ENCODE peak calls at places on chromosomes 2 and 18, in seven cellular contexts. U is mesendoderm, L is IMR-90, C is H9, Q is mesenchymal stem cell, G is H1, T is trophoblast cell. V is an unnamed sample.
A peak's percentile ranks its signal among the peaks of the same experiment; 100 is the strongest.

GRCh38 chr2:227884511-227884947 is 13.1 kb downstream of the DAW1 start:
- DNase-seq in G (peak; percentile 84), T (peak; percentile 78), L (peak; percentile 72), U (peak; percentile 92), C (peak; percentile 93), Q (peak; percentile 78), V (peak; percentile 71)

GRCh38 chr2:84906900-84907714 is 1.7 kb downstream of the TMSB10 start:
- DNase-seq in L (peak; percentile 75), T (peak; percentile 82), U (peak; percentile 92), G (no peak), C (peak; percentile 63), Q (peak; percentile 83), V (peak; percentile 61)

GRCh38 chr2:193837368-193837767 is 1642.6 kb upstream of the TMEFF2 start:
- DNase-seq in L (no peak), G (no peak), C (no peak), U (no peak), T (no peak), Q (no peak), V (no peak)

GRCh38 chr2:239578381-239578780 is 177.6 kb upstream of the HDAC4 start:
- DNase-seq in U (no peak), T (no peak), C (no peak), L (no peak), G (no peak), Q (no peak), V (no peak)

GRCh38 chr18:40672590-40672989 is 1282.4 kb upstream of the PIK3C3 start:
- DNase-seq in L (no peak), Q (no peak), U (peak; percentile 88), C (no peak), G (peak; percentile 23), T (peak; percentile 66), V (peak; percentile 8)

GRCh38 chr2:80822999-80823398 is 518.4 kb upstream of the LRRTM1 start:
- DNase-seq in G (no peak), U (peak; percentile 31), C (no peak), L (no peak), Q (no peak), T (no peak), V (no peak)

GRCh38 chr2:19623488-19623887 is 265.1 kb upstream of the OSR1 start:
- DNase-seq in L (peak; percentile 60), U (no peak), G (no peak), C (no peak), T (no peak), Q (peak; percentile 15), V (no peak)

GRCh38 chr18:58525928-58526424 is 102.9 kb downstream of the ALPK2 start:
- DNase-seq in T (no peak), Q (no peak), U (no peak), C (no peak), L (no peak), G (no peak), V (no peak)

GRCh38 chr18:59681521-59682004 is 15.7 kb downstream of the CCBE1 start:
- DNase-seq in L (no peak), C (no peak), T (no peak), Q (no peak), G (no peak), U (peak; percentile 86), V (no peak)

GRCh38 chr2:44392338-44392943 is 30.7 kb downstream of the CAMKMT start:
- DNase-seq in T (peak; percentile 48), G (no peak), C (no peak), Q (peak; percentile 45), U (peak; percentile 21), L (peak; percentile 21), V (peak; percentile 43)

GRCh38 chr2:164967781-164968228 is 12.5 kb upstream of the SLC38A11 start:
- DNase-seq in U (peak; percentile 77), Q (peak; percentile 89), C (no peak), T (peak; percentile 91), L (peak; percentile 99), G (peak; percentile 29), V (no peak)

GRCh38 chr2:63544017-63544627 is 44.2 kb downstream of the WDPCP start:
- DNase-seq in U (no peak), C (no peak), G (no peak), T (no peak), L (peak; percentile 2), Q (peak; percentile 6), V (no peak)

GRCh38 chr18:48052845-48053244 is 122.4 kb upstream of the SMAD2 start:
- DNase-seq in U (no peak), G (no peak), C (no peak), L (no peak), Q (no peak), T (no peak), V (no peak)

GRCh38 chr2:214731008-214731407 is 78.5 kb downstream of the BARD1 start:
- DNase-seq in T (no peak), Q (no peak), U (peak; percentile 6), L (no peak), C (no peak), G (no peak), V (no peak)

GRCh38 chr2:216560695-216561370 is 62.2 kb downstream of the RPL37A start:
- DNase-seq in G (no peak), C (no peak), U (no peak), L (peak; percentile 89), Q (no peak), T (peak; percentile 10), V (no peak)

GRCh38 chr2:20151116-20151571 is 73.8 kb downstream of the SDC1 start:
- DNase-seq in T (no peak), U (no peak), L (no peak), C (peak; percentile 12), G (no peak), Q (no peak), V (no peak)

GRCh38 chr2:217799553-217800432 is 203.0 kb downstream of the TNS1 start:
- DNase-seq in Q (no peak), L (no peak), C (peak; percentile 13), U (no peak), G (no peak), T (no peak), V (no peak)

GRCh38 chr2:159298967-159299366 is 12.5 kb upstream of the WDSUB1 start:
- DNase-seq in C (no peak), U (no peak), G (no peak), L (no peak), Q (no peak), T (no peak), V (no peak)

GRCh38 chr2:200300650-200301314 is 5.7 kb upstream of the SPATS2L start:
- DNase-seq in T (no peak), Q (peak; percentile 67), G (no peak), C (no peak), U (peak; percentile 62), L (peak; percentile 76), V (no peak)

DNA sequence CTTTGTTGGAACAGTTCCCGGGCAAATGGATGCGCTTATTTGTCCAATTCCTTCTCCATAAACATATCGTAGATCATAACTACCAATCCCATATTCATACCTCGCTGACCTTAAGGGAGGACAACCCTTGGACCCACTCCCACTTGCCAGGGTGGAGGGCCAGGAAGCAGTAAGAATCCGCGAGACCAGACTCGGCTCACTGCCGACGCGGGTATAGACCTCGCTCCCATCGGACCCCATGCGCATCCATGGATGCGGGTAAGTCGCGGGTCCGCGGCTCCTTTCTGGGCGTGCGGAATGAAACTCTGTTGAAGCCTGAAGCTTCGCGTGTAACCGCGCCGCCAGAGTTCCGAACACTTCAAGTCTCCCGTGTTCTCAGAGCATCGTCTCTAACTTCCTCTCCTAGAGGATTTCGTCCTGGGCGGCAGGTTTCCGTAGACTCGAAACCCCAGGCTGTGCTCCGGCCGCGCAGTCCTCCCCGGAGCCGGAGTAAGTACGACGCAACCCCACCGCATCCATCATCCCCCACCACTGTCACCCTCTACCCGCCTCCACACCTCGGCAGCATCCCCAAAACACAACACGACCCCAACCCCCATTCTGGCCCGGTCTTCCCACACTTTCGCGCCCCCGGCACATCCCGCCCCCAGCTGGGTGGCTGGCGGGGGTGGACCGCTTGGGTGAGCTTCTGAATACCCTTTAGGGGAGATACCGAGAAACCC is 1.0 kb downstream of the DSC3 start:
- DNase-seq in C (peak; percentile 48), T (peak; percentile 18), Q (peak; percentile 40), U (peak; percentile 43), G (no peak), L (no peak), V (peak; percentile 27)
- H3K27me3 ChIP-seq in C (peaks cover 37% of the 10 kb centered on the region), T (peaks cover 32% of the 10 kb centered on the region), Q (no peaks in the 10 kb centered on the region), U (peaks cover 17% of the 10 kb centered on the region), G (peaks cover 38% of the 10 kb centered on the region), L (peaks cover 21% of the 10 kb centered on the region), V (peaks cover 42% of the 10 kb centered on the region)

GRCh38 chr2:1821530-1821929 is 77.2 kb upstream of the PXDN start:
- DNase-seq in T (no peak), L (no peak), C (no peak), G (no peak), Q (no peak), U (no peak), V (no peak)
- H2AK5ac ChIP-seq in T (no peak overlapping the region), L (no peak overlapping the region), C (no peak overlapping the region), G (no peak overlapping the region), Q (no peak overlapping the region), U (no peak overlapping the region), V (no peak overlapping the region)

DNA sequence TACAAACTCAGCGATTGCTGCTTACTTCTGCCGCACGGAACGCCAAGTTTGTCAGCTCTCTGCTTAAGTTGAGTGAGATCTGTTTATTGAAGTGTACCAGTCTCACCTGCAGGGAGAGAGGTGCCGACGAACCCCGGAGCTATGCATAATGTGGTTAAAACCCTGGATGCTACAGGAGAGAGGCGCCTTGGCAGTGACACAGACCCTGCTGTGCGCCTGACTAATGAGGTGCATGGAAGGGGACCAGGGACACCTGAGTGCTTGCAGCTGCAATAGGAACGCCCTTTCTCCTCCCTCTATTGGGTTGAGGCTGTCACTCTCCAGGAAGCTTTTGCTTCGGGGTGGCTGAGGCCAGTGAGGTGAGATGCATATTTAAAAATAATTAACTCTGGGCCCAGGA is 1.0 kb downstream of the SLC9A2 start:
- DNase-seq in U (peak; percentile 22), Q (no peak), T (no peak), C (peak; percentile 64), G (no peak), L (no peak), V (no peak)
- H3K27me3 ChIP-seq in U (peaks cover 5% of the 10 kb centered on the region), Q (peaks cover 62% of the 10 kb centered on the region), T (peaks cover 21% of the 10 kb centered on the region), C (peaks cover 16% of the 10 kb centered on the region), G (peaks cover 28% of the 10 kb centered on the region), L (peaks cover 38% of the 10 kb centered on the region), V (peaks cover 26% of the 10 kb centered on the region)

DNA sequence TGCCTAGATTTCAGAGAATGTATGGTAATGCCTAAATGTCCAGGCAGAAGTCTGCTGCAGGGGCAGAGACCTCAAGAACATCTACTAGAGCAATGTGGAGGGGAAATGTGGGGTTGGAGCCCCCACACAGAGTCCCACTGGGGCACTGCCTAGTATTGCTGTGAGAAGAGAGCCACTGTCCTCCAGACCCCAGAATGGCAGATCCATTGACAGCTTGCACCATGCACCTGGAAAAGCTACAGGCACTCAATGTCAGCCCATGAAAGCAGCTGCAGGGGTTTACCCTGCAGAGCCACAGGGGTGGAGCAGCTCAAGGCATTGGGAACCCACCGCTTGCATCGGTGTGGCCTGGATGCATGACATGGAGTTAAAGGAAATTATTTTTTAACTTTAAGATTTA is 314.1 kb downstream of the CYRIA start:
- DNase-seq in U (no peak), L (no peak), T (no peak), C (no peak), Q (no peak), G (no peak), V (no peak)
- H2AK5ac ChIP-seq in U (no peak overlapping the region), L (no peak overlapping the region), T (no peak overlapping the region), C (no peak overlapping the region), Q (no peak overlapping the region), G (no peak overlapping the region), V (no peak overlapping the region)

DNA sequence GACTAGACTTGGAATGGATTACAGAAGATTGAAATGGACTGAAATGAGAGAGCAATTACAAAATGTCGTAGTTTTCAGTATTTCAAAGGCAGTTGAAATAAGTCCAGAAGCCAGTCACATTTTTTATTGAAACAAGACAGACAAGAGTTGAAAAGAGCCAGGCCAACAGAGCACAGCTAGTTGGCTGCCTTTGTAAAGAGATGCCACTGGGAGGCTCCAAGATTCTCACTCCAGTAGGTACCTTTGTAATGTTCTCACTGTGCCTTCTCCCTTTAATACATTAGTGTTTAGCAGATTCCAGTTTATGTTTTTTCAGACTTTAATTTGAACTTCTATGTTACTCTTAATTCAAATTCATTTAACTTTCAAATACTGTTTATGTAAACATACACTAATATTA is 234.8 kb downstream of the DSEL start:
- DNase-seq in G (no peak), T (no peak), L (no peak), Q (peak; percentile 8), U (no peak), C (no peak), V (no peak)
- H3K27me3 ChIP-seq in G (no peaks in the 10 kb centered on the region), T (no peaks in the 10 kb centered on the region), L (no peaks in the 10 kb centered on the region), Q (no peaks in the 10 kb centered on the region), U (no peaks in the 10 kb centered on the region), C (no peaks in the 10 kb centered on the region), V (no peaks in the 10 kb centered on the region)